ENCODE peak calls at places on chromosomes 16 and 17, in five cellular contexts. U is NCI-H2081; R is T-helper 2 cell; O is CD4-positive, alpha-beta T cell; A is SW 1271. H is an unnamed sample.

GRCh38 chr17:34163681-34164080 is 91.4 kb upstream of the CCL2 start:
- DNase-seq in U (no peak), R (no peak), O (no peak), A (peak; percentile 6), H (no peak)

GRCh38 chr16:11205754-11206459 is 50.1 kb downstream of the SOCS1 start:
- DNase-seq in U (no peak), R (no peak), O (no peak), A (no peak), H (peak; percentile 15)

GRCh38 chr17:62587554-62587953 is 39.9 kb upstream of the MRC2 start:
- DNase-seq in U (no peak), R (no peak), O (no peak), A (no peak), H (no peak)

GRCh38 chr17:1446201-1446600 is 9.8 kb downstream of the CRK start:
- DNase-seq in U (no peak), R (no peak), O (no peak), A (no peak), H (no peak)

GRCh38 chr17:6578491-6578890 is 22.1 kb upstream of the PITPNM3 start:
- DNase-seq in U (no peak), R (no peak), O (no peak), A (no peak), H (no peak)

GRCh38 chr16:54654429-54654828 is 276.2 kb upstream of the IRX5 start:
- DNase-seq in U (peak; percentile 1), R (no peak), O (no peak), A (no peak), H (no peak)

GRCh38 chr17:49132699-49133364 is at the start of gene B4GALNT2:
- DNase-seq in U (no peak), R (no peak), O (no peak), A (no peak), H (peak; percentile 69)

GRCh38 chr17:16980813-16981731 is 9.2 kb upstream of the TNFRSF13B start:
- DNase-seq in U (peak; percentile 2), R (no peak), O (no peak), A (no peak), H (no peak)

GRCh38 chr17:4426499-4427208 is 7.1 kb upstream of the SPNS3 start:
- DNase-seq in U (no peak), R (no peak), O (no peak), A (no peak), H (no peak)

GRCh38 chr16:68084504-68085258 is 489 bp upstream of the NFATC3 start:
- DNase-seq in U (peak; percentile 89), R (peak; percentile 76), O (peak; percentile 65), A (peak; percentile 68), H (peak; percentile 81)

H was measured in NCI-H526.